ENCODE peak calls at places on chromosomes 12 and 14, in nine cellular contexts. A is stomach, N is mucosa of descending colon, L is endothelial cell, W is spleen, P is ascending aorta, J is tibial nerve, D is upper lobe of right lung, I is GM13976. V is an unnamed sample.

GRCh38 chr14:52885230-52885629 is 65.6 kb downstream of the FERMT2 start:
- DNase-seq in A (no peak), N (no peak), L (no peak), W (no peak), P (no peak), J (no peak), D (no peak), I (no peak), V (no peak)

GRCh38 chr12:124026755-124027745 is 54.0 kb downstream of the ZNF664 start:
- DNase-seq in A (no peak), N (no peak), L (no peak), W (no peak), P (no peak), J (no peak), D (no peak), I (no peak), V (no peak)

GRCh38 chr12:3432176-3432742 is 58.7 kb upstream of the PRMT8 start:
- DNase-seq in A (no peak), N (peak; percentile 55), L (no peak), W (no peak), P (no peak), J (no peak), D (no peak), I (no peak), V (no peak)

GRCh38 chr12:120361506-120362208 is 7.3 kb downstream of the MSI1 start:
- DNase-seq in A (peak; percentile 69), N (no peak), L (peak; percentile 81), W (no peak), P (peak; percentile 66), J (peak; percentile 31), D (no peak), I (peak; percentile 85), V (peak; percentile 71)

GRCh38 chr14:87380054-87380453 is 612.9 kb downstream of the GALC start:
- DNase-seq in A (no peak), N (no peak), L (no peak), W (no peak), P (no peak), J (no peak), D (no peak), I (no peak), V (no peak)

GRCh38 chr12:131622422-131622955 is 88.4 kb upstream of the SFSWAP start:
- DNase-seq in A (no peak), N (no peak), L (no peak), W (peak; percentile 68), P (no peak), J (no peak), D (no peak), I (no peak), V (no peak)

GRCh38 chr12:65663648-65664047 is 160.6 kb upstream of the HMGA2 start:
- DNase-seq in A (no peak), N (no peak), L (no peak), W (no peak), P (no peak), J (no peak), D (no peak), I (no peak), V (no peak)

GRCh38 chr12:120722784-120723183 is 2.8 kb upstream of the ACADS start:
- DNase-seq in A (no peak), N (no peak), L (no peak), W (peak; percentile 9), P (no peak), J (no peak), D (no peak), I (no peak), V (no peak)

GRCh38 chr12:67452119-67452805 is 183.1 kb downstream of the CAND1 start:
- DNase-seq in A (no peak), N (no peak), L (no peak), W (no peak), P (no peak), J (no peak), D (no peak), I (peak; percentile 22), V (no peak)

GRCh38 chr14:99562848-99563748 is 40.9 kb downstream of the CCDC85C start:
- DNase-seq in A (peak; percentile 95), N (peak; percentile 84), L (peak; percentile 80), W (no peak), P (peak; percentile 80), J (peak; percentile 24), D (peak; percentile 93), I (no peak), V (peak; percentile 66)
- TF ChIP-seq CTCF in A (peak; percentile 73), N (no peak), L (no peak), W (peak; percentile 29), P (peak; percentile 35), J (peak; percentile 17), D (peak; percentile 50), I (no peak), V (no peak)

GRCh38 chr12:62789856-62790255 is 145.1 kb downstream of the PPM1H start:
- DNase-seq in A (no peak), N (no peak), L (no peak), W (no peak), P (no peak), J (no peak), D (no peak), I (no peak), V (no peak)

GRCh38 chr12:62787606-62788005 is 147.3 kb downstream of the PPM1H start:
- DNase-seq in A (no peak), N (no peak), L (no peak), W (no peak), P (no peak), J (no peak), D (no peak), I (no peak), V (no peak)

GRCh38 chr12:62793256-62794217 is 141.4 kb downstream of the PPM1H start:
- DNase-seq in A (peak; percentile 88), N (peak; percentile 87), L (peak; percentile 84), W (peak; percentile 92), P (peak; percentile 93), J (peak; percentile 93), D (peak; percentile 85), I (peak; percentile 75), V (peak; percentile 90)

GRCh38 chr12:62794218-62794583 is 140.7 kb downstream of the PPM1H start:
- DNase-seq in A (no peak), N (no peak), L (no peak), W (no peak), P (no peak), J (no peak), D (no peak), I (no peak), V (no peak)

DNA sequence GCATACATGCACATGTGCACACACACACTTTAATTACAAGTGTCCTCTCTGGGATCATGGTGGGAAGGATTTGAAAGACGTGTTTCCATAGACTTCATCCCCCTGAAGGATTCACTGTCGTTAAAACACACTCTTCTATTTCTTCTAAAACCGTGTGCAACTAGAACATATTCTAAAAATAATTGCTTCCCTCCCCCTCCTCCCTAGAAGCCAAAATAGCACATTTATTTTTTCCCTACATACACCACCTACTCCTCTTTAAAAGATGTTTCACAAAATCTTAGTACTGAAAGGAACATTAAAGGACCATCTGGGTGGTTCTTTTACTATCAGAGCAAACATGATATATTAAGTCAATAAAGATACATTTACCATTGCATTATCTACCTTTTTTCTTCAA is 142.4 kb downstream of the PPM1H start:
- DNase-seq in A (no peak), N (no peak), L (no peak), W (no peak), P (no peak), J (no peak), D (no peak), I (no peak), V (no peak)
- TF ChIP-seq CTCF in A (no peak), N (no peak), L (no peak), W (no peak), P (no peak), J (no peak), D (no peak), I (no peak), V (no peak)

GRCh38 chr12:22088886-22089285 is 42.9 kb downstream of the CMAS start:
- DNase-seq in A (no peak), N (no peak), L (no peak), W (no peak), P (no peak), J (no peak), D (no peak), I (no peak), V (no peak)

GRCh38 chr12:22084852-22085251 is 38.8 kb downstream of the CMAS start:
- DNase-seq in A (no peak), N (no peak), L (no peak), W (no peak), P (no peak), J (no peak), D (no peak), I (no peak), V (no peak)

GRCh38 chr12:22082190-22082701 is 36.2 kb downstream of the CMAS start:
- DNase-seq in A (no peak), N (no peak), L (no peak), W (no peak), P (no peak), J (no peak), D (no peak), I (no peak), V (no peak)

GRCh38 chr12:22083167-22083566 is 37.1 kb downstream of the CMAS start:
- DNase-seq in A (no peak), N (no peak), L (no peak), W (no peak), P (no peak), J (no peak), D (no peak), I (peak; percentile 24), V (no peak)
- TF ChIP-seq CTCF in A (peak; percentile 14), N (no peak), L (peak; percentile 51), W (no peak), P (peak; percentile 50), J (peak; percentile 53), D (peak; percentile 52), I (no peak), V (peak; percentile 54)

GRCh38 chr14:28767851-28768548 is 1.4 kb downstream of the FOXG1 start:
- DNase-seq in A (no peak), N (no peak), L (peak; percentile 37), W (no peak), P (no peak), J (no peak), D (no peak), I (no peak), V (no peak)

GRCh38 chr14:28770574-28770973 is 4.0 kb downstream of the FOXG1 start:
- DNase-seq in A (no peak), N (no peak), L (no peak), W (no peak), P (no peak), J (no peak), D (no peak), I (no peak), V (no peak)

GRCh38 chr14:28770061-28770460 is 3.5 kb downstream of the FOXG1 start:
- DNase-seq in A (no peak), N (no peak), L (no peak), W (no peak), P (no peak), J (no peak), D (no peak), I (no peak), V (no peak)

GRCh38 chr14:28768549-28768870 is 1.9 kb downstream of the FOXG1 start:
- DNase-seq in A (no peak), N (no peak), L (no peak), W (no peak), P (no peak), J (no peak), D (no peak), I (no peak), V (no peak)

DNA sequence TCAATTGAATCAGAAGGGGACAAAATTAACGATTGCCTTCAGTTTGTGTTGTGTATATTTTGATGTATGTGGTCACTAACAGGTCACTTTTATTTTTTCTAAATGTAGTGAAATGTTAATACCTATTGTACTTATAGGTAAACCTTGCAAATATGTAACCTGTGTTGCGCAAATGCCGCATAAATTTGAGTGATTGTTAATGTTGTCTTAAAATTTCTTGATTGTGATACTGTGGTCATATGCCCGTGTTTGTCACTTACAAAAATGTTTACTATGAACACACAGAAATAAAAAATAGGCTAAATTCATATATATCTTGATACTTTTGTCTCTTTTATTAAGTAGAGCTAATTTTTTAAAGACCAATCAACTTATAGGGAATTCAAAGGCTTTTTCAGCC is 2.8 kb downstream of the FOXG1 start:
- DNase-seq in A (no peak), N (no peak), L (no peak), W (no peak), P (no peak), J (no peak), D (no peak), I (no peak), V (no peak)
- TF ChIP-seq CTCF in A (no peak), N (no peak), L (no peak), W (no peak), P (no peak), J (no peak), D (no peak), I (no peak), V (no peak)

V was measured in mesothelial cell of epicardium.